ENCODE peak calls at places on chromosomes 4 and X, in five cellular contexts. V is CD4-positive, alpha-beta memory T cell; I is Panc1; K is cardiac muscle cell; O is heart right ventricle. W is an unnamed sample.

GRCh38 chrX:150363561-150364346 is 637 bp downstream of the MAMLD1 start:
- DNase-seq in V (peak; percentile 8), I (no peak), K (peak; percentile 45), O (peak; percentile 22), W (no peak)

GRCh38 chr4:8278421-8279287 is 9.1 kb downstream of the HTRA3 start:
- DNase-seq in V (no peak), I (no peak), K (peak; percentile 95), O (peak; percentile 28), W (peak; percentile 85)

GRCh38 chrX:40736170-40736505 is 796 bp upstream of the MED14 start:
- DNase-seq in V (no peak), I (no peak), K (no peak), O (no peak), W (no peak)

GRCh38 chr4:190018201-190018920 is 8.7 kb downstream of the FRG2 start:
- DNase-seq in V (no peak), I (no peak), K (no peak), O (no peak), W (no peak)

GRCh38 chrX:114075073-114075673 is 508.7 kb upstream of the HTR2C start:
- DNase-seq in V (no peak), I (no peak), K (no peak), O (no peak), W (no peak)

GRCh38 chrX:15686818-15687685 is 22.4 kb upstream of the CLTRN start:
- DNase-seq in V (peak; percentile 74), I (no peak), K (peak; percentile 60), O (no peak), W (no peak)

GRCh38 chrX:131704136-131704695 is 160.3 kb downstream of the OR13H1 start:
- DNase-seq in V (peak; percentile 86), I (peak; percentile 88), K (no peak), O (peak; percentile 8), W (no peak)

GRCh38 chrX:12825801-12826200 is 34.6 kb downstream of the PRPS2 start:
- DNase-seq in V (no peak), I (no peak), K (no peak), O (no peak), W (no peak)

GRCh38 chr4:6609415-6610079 is 30.9 kb upstream of the MRFAP1 start:
- DNase-seq in V (no peak), I (no peak), K (no peak), O (no peak), W (no peak)

GRCh38 chr4:125187621-125188176 is 127.1 kb upstream of the FAT4 start:
- DNase-seq in V (no peak), I (no peak), K (peak; percentile 6), O (peak; percentile 18), W (no peak)

GRCh38 chr4:75831856-75832405 is 70.3 kb downstream of the PPEF2 start:
- DNase-seq in V (no peak), I (no peak), K (no peak), O (no peak), W (no peak)

GRCh38 chr4:39062499-39062898 is 467 bp downstream of the KLHL5 start:
- DNase-seq in V (no peak), I (no peak), K (no peak), O (no peak), W (no peak)

GRCh38 chr4:38670939-38671593 is 7.1 kb downstream of the KLF3 start:
- DNase-seq in V (no peak), I (no peak), K (no peak), O (no peak), W (no peak)

GRCh38 chr4:8459867-8460453 is 19.4 kb downstream of the TRMT44 start:
- DNase-seq in V (no peak), I (no peak), K (no peak), O (no peak), W (no peak)

GRCh38 chr4:45477311-45477733 is 646.5 kb downstream of the GABRG1 start:
- DNase-seq in V (no peak), I (no peak), K (no peak), O (peak; percentile 9), W (no peak)

GRCh38 chrX:1246816-1247215 is 21.8 kb upstream of the CSF2RA start:
- DNase-seq in V (peak; percentile 67), I (peak; percentile 32), K (peak; percentile 39), O (peak; percentile 70), W (no peak)

GRCh38 chrX:65581661-65582339 is 47.2 kb upstream of the LAS1L start:
- DNase-seq in V (peak; percentile 66), I (no peak), K (peak; percentile 74), O (no peak), W (peak; percentile 16)

GRCh38 chr4:62881901-62882300 is 1527.3 kb downstream of the TECRL start:
- DNase-seq in V (no peak), I (no peak), K (no peak), O (no peak), W (no peak)

GRCh38 chr4:89175611-89176010 is 64.3 kb downstream of the TIGD2 start:
- DNase-seq in V (no peak), I (no peak), K (no peak), O (no peak), W (no peak)

GRCh38 chr4:183100827-183101226 is 1.8 kb downstream of the WWC2 start:
- DNase-seq in V (no peak), I (no peak), K (no peak), O (no peak), W (no peak)

GRCh38 chrX:96372313-96373046 is 312.2 kb upstream of the DIAPH2 start:
- DNase-seq in V (peak; percentile 3), I (no peak), K (peak; percentile 70), O (no peak), W (peak; percentile 24)

GRCh38 chr4:73735231-73735630 is 5.1 kb upstream of the CXCL8 start:
- DNase-seq in V (no peak), I (no peak), K (no peak), O (no peak), W (peak; percentile 6)

GRCh38 chrX:40172169-40172979 is 74.6 kb upstream of the BCOR start:
- DNase-seq in V (no peak), I (no peak), K (peak; percentile 65), O (peak; percentile 73), W (no peak)

GRCh38 chr4:168688584-168688983 is 191.7 kb downstream of the PALLD start:
- DNase-seq in V (no peak), I (no peak), K (no peak), O (no peak), W (no peak)

GRCh38 chr4:7429069-7429416 is 5.7 kb downstream of the PSAPL1 start:
- DNase-seq in V (no peak), I (no peak), K (no peak), O (no peak), W (no peak)

GRCh38 chr4:7434766-7435150 is at the start of gene PSAPL1:
- DNase-seq in V (no peak), I (no peak), K (peak; percentile 81), O (peak; percentile 52), W (no peak)

GRCh38 chr4:147207941-147208340 is 262.3 kb upstream of the TTC29 start:
- DNase-seq in V (no peak), I (no peak), K (no peak), O (no peak), W (no peak)

DNA sequence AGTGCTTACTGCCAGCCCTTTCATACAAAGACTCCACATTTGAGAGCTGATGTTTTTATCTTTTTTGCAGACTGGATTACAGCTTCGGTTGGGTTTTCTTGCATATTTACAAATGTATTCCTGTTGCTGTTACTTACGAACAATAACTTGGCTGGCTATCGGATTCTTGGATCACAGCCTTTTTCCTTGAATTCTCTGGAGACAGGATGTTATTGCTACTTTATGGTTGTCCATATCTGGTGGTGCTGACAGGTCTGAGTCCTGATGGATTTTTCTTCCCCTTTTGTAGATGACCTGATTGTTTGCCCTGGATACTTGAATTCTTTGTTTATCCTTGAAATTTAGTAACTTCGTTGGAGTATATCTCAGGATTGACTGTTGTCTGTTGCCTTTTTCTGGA is 77.7 kb downstream of the PDK3 start:
- DNase-seq in V (no peak), I (no peak), K (peak; percentile 45), O (no peak), W (no peak)
- H3K4me3 ChIP-seq in V (no peak overlapping the region), I (no peak overlapping the region), K (no peak overlapping the region), O (no peak overlapping the region), W (no peak overlapping the region)

GRCh38 chr4:87530868-87531267 is 1.7 kb upstream of the SPARCL1 start:
- DNase-seq in V (no peak), I (no peak), K (peak; percentile 95), O (peak; percentile 35), W (no peak)

GRCh38 chr4:87525636-87526035 is 3.5 kb downstream of the SPARCL1 start:
- DNase-seq in V (no peak), I (no peak), K (peak; percentile 83), O (no peak), W (no peak)

GRCh38 chr4:87532109-87532508 is 2.9 kb upstream of the SPARCL1 start:
- DNase-seq in V (no peak), I (no peak), K (peak; percentile 30), O (no peak), W (no peak)

GRCh38 chr4:87527446-87528240 is 1.5 kb downstream of the SPARCL1 start:
- DNase-seq in V (no peak), I (no peak), K (peak; percentile 54), O (no peak), W (no peak)

GRCh38 chr4:87529187-87529586 is at the start of gene SPARCL1:
- DNase-seq in V (no peak), I (no peak), K (peak; percentile 56), O (peak; percentile 21), W (no peak)
- H3K27ac ChIP-seq in V (no peak within 1 kb of the TSS), I (no peak within 1 kb of the TSS), K (no peak within 1 kb of the TSS), O (peak within 1 kb of the TSS; percentile 84), W (no peak within 1 kb of the TSS)

GRCh38 chrX:46713672-46714487 is 45.0 kb downstream of the SLC9A7 start:
- DNase-seq in V (no peak), I (no peak), K (peak; percentile 32), O (no peak), W (peak; percentile 6)
- H3K4me3 ChIP-seq in V (no peak overlapping the region), I (no peak overlapping the region), K (no peak overlapping the region), O (no peak overlapping the region), W (no peak overlapping the region)

DNA sequence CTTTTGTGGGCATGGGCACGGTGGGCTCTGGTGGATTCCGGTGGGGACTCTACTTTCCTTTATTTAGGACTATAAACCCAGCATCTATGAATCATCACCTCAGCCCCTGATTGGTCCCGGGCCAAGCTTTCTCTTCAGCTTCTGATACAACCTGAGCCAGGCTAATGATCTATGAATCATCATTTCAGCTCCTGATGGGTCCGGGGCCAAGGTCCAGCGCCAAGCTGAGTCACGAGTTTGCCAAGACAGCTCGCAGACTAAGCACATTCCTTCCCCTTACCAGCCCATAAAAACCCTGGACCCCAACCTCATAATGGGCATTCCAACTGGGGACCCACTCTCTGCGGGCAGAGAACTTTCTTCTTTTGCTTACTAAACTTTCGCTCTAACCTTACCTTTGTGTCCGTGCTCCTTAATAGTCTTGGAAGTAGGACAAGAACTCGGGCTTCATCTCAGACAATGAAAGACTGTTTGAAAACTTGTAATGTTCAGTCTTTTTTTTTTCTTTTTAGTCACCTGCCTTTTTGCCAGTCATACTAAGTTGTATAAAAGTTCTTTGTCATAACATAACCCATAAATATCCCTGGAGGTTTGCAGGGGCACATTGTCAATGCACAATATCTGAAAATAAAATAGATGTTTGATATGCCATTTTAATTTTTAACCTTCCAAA is 904.9 kb upstream of the EPHA5 start:
- DNase-seq in V (no peak), I (no peak), K (peak; percentile 76), O (no peak), W (no peak)
- H3K27ac ChIP-seq in V (no peak overlapping the region), I (peak overlapping the region; percentile 84), K (no peak overlapping the region), O (no peak overlapping the region), W (no peak overlapping the region)

GRCh38 chr4:138579146-138579545 is 337.0 kb upstream of the SLC7A11 start:
- DNase-seq in V (no peak), I (no peak), K (no peak), O (no peak), W (no peak)
- H3K4me3 ChIP-seq in V (no peak overlapping the region), I (no peak overlapping the region), K (no peak overlapping the region), O (no peak overlapping the region), W (no peak overlapping the region)

W was measured in AG04450.